ENCODE peak calls at places on chromosomes 4 and X, in ten cellular contexts. Q is MM.1S, R is cardiac muscle cell, I is stomach, V is Karpas-422, X is neural progenitor cell, W is HCT116, H is endodermal cell, P is HepG2, D is NT2/D1. K is an unnamed sample.

GRCh38 chr4:153148796-153149195 is 55.4 kb upstream of the TRIM2 start:
- DNase-seq in Q (no peak), R (no peak), I (no peak), V (no peak), X (no peak), W (no peak), H (no peak), P (no peak), D (no peak), K (no peak)

GRCh38 chr4:74376888-74377483 is 12.0 kb downstream of the EREG start:
- DNase-seq in Q (peak; percentile 58), R (peak; percentile 48), I (no peak), V (peak; percentile 72), X (peak; percentile 32), W (no peak), H (no peak), P (peak; percentile 45), D (no peak), K (no peak)

GRCh38 chrX:54482839-54483593 is 13.0 kb downstream of the FGD1 start:
- DNase-seq in Q (no peak), R (no peak), I (no peak), V (no peak), X (peak; percentile 28), W (no peak), H (peak; percentile 79), P (no peak), D (no peak), K (no peak)

GRCh38 chrX:123899701-123900100 is 39.8 kb downstream of the XIAP start:
- DNase-seq in Q (no peak), R (no peak), I (no peak), V (no peak), X (no peak), W (no peak), H (no peak), P (no peak), D (no peak), K (no peak)

GRCh38 chr4:49221209-49221608 is 235.1 kb downstream of the CWH43 start:
- DNase-seq in Q (no peak), R (no peak), I (no peak), V (no peak), X (no peak), W (no peak), H (no peak), P (no peak), D (no peak), K (no peak)

GRCh38 chrX:1591102-1591862 is at the start of gene AKAP17A:
- DNase-seq in Q (peak; percentile 90), R (peak; percentile 95), I (peak; percentile 96), V (peak; percentile 99), X (peak; percentile 97), W (peak; percentile 80), H (peak; percentile 100), P (peak; percentile 92), D (peak; percentile 95), K (peak; percentile 97)

GRCh38 chr4:74056858-74057562 is 18.5 kb upstream of the CXCL3 start:
- DNase-seq in Q (no peak), R (no peak), I (no peak), V (no peak), X (no peak), W (peak; percentile 68), H (no peak), P (no peak), D (no peak), K (no peak)

GRCh38 chr4:63841266-63841665 is 568.0 kb downstream of the TECRL start:
- DNase-seq in Q (no peak), R (no peak), I (no peak), V (no peak), X (no peak), W (no peak), H (no peak), P (no peak), D (no peak), K (no peak)

GRCh38 chr4:158884280-158884679 is 115.5 kb downstream of the FNIP2 start:
- DNase-seq in Q (no peak), R (no peak), I (no peak), V (no peak), X (no peak), W (no peak), H (no peak), P (no peak), D (no peak), K (no peak)

GRCh38 chr4:90181644-90182043 is 54.5 kb downstream of the CCSER1 start:
- DNase-seq in Q (no peak), R (no peak), I (no peak), V (no peak), X (no peak), W (no peak), H (no peak), P (no peak), D (no peak), K (no peak)

GRCh38 chrX:19613645-19614323 is 98.5 kb upstream of the MAP3K15 start:
- DNase-seq in Q (no peak), R (peak; percentile 80), I (peak; percentile 63), V (no peak), X (no peak), W (no peak), H (no peak), P (no peak), D (no peak), K (no peak)

GRCh38 chrX:19609541-19609940 is 94.2 kb upstream of the MAP3K15 start:
- DNase-seq in Q (no peak), R (no peak), I (no peak), V (no peak), X (no peak), W (no peak), H (no peak), P (no peak), D (no peak), K (no peak)

GRCh38 chrX:19616016-19616415 is 100.7 kb upstream of the MAP3K15 start:
- DNase-seq in Q (no peak), R (no peak), I (no peak), V (no peak), X (no peak), W (no peak), H (no peak), P (no peak), D (no peak), K (no peak)

GRCh38 chrX:19616959-19617358 is 101.7 kb upstream of the MAP3K15 start:
- DNase-seq in Q (no peak), R (no peak), I (no peak), V (no peak), X (no peak), W (no peak), H (no peak), P (no peak), D (no peak), K (no peak)

GRCh38 chrX:19611636-19612376 is 96.5 kb upstream of the MAP3K15 start:
- DNase-seq in Q (no peak), R (no peak), I (no peak), V (no peak), X (no peak), W (no peak), H (no peak), P (no peak), D (no peak), K (no peak)
- H3K9me3 ChIP-seq in Q (no peaks in the 10 kb centered on the region), R (no peaks in the 10 kb centered on the region), I (no peaks in the 10 kb centered on the region), V (no peaks in the 10 kb centered on the region), X (no peaks in the 10 kb centered on the region), W (no peaks in the 10 kb centered on the region), H (no peaks in the 10 kb centered on the region), P (no peaks in the 10 kb centered on the region), D (no peaks in the 10 kb centered on the region), K (no peaks in the 10 kb centered on the region)

DNA sequence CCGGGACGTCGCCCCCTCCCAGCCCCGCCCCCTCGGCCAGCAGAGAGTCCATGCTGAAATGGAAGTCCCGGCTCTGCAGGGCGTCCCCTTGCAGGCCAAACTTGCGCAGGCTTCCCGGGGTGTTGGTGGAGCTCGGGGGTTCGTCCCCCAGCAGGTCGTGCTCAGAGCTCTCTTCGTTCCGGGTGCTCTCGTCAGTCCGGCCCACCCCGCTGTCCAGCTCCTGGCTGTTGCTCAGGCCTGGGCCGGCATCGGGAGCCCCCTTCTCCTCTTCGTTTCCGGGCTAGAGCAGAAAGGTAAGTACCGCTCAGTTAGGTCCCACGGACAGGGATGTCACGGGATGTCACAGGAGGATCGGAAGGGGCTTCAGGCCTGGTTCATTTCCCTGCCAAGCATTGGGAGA is 10.2 kb downstream of the SSR4 start:
- DNase-seq in Q (no peak), R (no peak), I (no peak), V (no peak), X (no peak), W (no peak), H (no peak), P (no peak), D (no peak), K (no peak)
- H3K9me3 ChIP-seq in Q (no peaks in the 10 kb centered on the region), R (no peaks in the 10 kb centered on the region), I (no peaks in the 10 kb centered on the region), V (no peaks in the 10 kb centered on the region), X (no peaks in the 10 kb centered on the region), W (no peaks in the 10 kb centered on the region), H (no peaks in the 10 kb centered on the region), P (no peaks in the 10 kb centered on the region), D (no peaks in the 10 kb centered on the region), K (no peaks in the 10 kb centered on the region)

GRCh38 chrX:23817979-23818336 is 35.0 kb downstream of the SAT1 start:
- DNase-seq in Q (no peak), R (no peak), I (no peak), V (no peak), X (no peak), W (no peak), H (no peak), P (no peak), D (no peak), K (no peak)

GRCh38 chrX:23815376-23815775 is 32.4 kb downstream of the SAT1 start:
- DNase-seq in Q (no peak), R (no peak), I (no peak), V (no peak), X (no peak), W (no peak), H (no peak), P (no peak), D (no peak), K (no peak)

GRCh38 chrX:23813808-23814207 is 30.8 kb downstream of the SAT1 start:
- DNase-seq in Q (no peak), R (no peak), I (no peak), V (no peak), X (no peak), W (no peak), H (no peak), P (no peak), D (no peak), K (no peak)

GRCh38 chrX:23819385-23820234 is 36.6 kb downstream of the SAT1 start:
- DNase-seq in Q (no peak), R (no peak), I (no peak), V (no peak), X (no peak), W (no peak), H (no peak), P (peak; percentile 35), D (no peak), K (no peak)

DNA sequence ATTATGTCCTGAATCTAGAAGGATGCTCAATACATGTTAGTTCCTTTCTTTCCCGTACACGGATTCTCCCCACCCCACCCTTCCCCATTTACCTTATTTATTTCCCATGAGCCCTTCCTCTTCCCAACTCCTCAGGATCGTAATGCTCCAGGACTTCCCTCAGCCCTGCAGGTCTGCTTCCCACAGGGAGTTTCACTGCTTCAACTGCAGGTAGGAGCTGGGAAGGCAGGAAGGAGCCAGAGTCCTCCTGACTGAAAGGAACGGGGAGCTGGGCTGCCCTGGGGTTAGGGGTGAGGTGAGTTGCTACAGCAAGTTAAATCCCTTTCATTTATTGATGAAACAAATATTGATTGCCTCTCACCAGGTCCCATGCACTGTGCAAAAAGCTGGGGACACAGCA is 33.2 kb downstream of the SAT1 start:
- DNase-seq in Q (no peak), R (no peak), I (no peak), V (no peak), X (no peak), W (no peak), H (peak; percentile 60), P (no peak), D (no peak), K (no peak)
- H3K9me3 ChIP-seq in Q (no peaks in the 10 kb centered on the region), R (no peaks in the 10 kb centered on the region), I (no peaks in the 10 kb centered on the region), V (peaks cover 3% of the 10 kb centered on the region), X (no peaks in the 10 kb centered on the region), W (no peaks in the 10 kb centered on the region), H (no peaks in the 10 kb centered on the region), P (no peaks in the 10 kb centered on the region), D (no peaks in the 10 kb centered on the region), K (no peaks in the 10 kb centered on the region)

GRCh38 chr4:30416547-30416946 is 303.6 kb upstream of the PCDH7 start:
- DNase-seq in Q (no peak), R (no peak), I (no peak), V (no peak), X (no peak), W (no peak), H (no peak), P (no peak), D (no peak), K (no peak)
- H3K9me3 ChIP-seq in Q (no peaks in the 10 kb centered on the region), R (no peaks in the 10 kb centered on the region), I (no peaks in the 10 kb centered on the region), V (peaks cover 34% of the 10 kb centered on the region), X (peaks cover 20% of the 10 kb centered on the region), W (peaks cover 23% of the 10 kb centered on the region), H (peaks cover 70% of the 10 kb centered on the region), P (peaks cover 86% of the 10 kb centered on the region), D (peaks cover 37% of the 10 kb centered on the region), K (peaks cover 4% of the 10 kb centered on the region)

K was measured in T-helper 17 cell.